ENCODE peak calls at places on chromosomes 4 and X, in nine cellular contexts. V is WTC11; A is foreskin fibroblast; N is stimulated activated CD4-positive, alpha-beta T cell treated with anti-CD3 and anti-CD28 coated beads, Interleukin-15, amount 100 ng/mL, for 1 hour; M is activated CD8-positive, alpha-beta memory T cell treated with anti-CD3 and anti-CD28 coated beads, Interleukin-2, amount 50 U/mL, for 4 hours; X is DND-41; Q is activated T-cell treated with anti-CD3 and anti-CD28 coated beads for 48 hours; B is SK-MEL-5; R is T47D. U is an unnamed sample.

GRCh38 chr4:54781771-54782170 is 124.0 kb downstream of the KIT start:
- DNase-seq in V (no peak), A (peak), N (no peak), M (no peak), X (no peak), Q (no peak), B (peak), R (peak), U (no peak)

GRCh38 chr4:181147421-181147951 is 1095.7 kb upstream of the TENM3 start:
- DNase-seq in V (no peak), A (no peak), N (no peak), M (no peak), X (no peak), Q (no peak), B (no peak), R (no peak), U (no peak)

GRCh38 chrX:37441377-37441776 is 92.2 kb downstream of the PRRG1 start:
- DNase-seq in V (no peak), A (no peak), N (no peak), M (no peak), X (no peak), Q (no peak), B (no peak), R (no peak), U (no peak)

GRCh38 chr4:8328866-8329559 is 59.5 kb downstream of the HTRA3 start:
- DNase-seq in V (no peak), A (no peak), N (no peak), M (peak), X (no peak), Q (no peak), B (no peak), R (no peak), U (no peak)

GRCh38 chrX:18758166-18758932 is 50.9 kb downstream of the PPEF1 start:
- DNase-seq in V (no peak), A (no peak), N (no peak), M (no peak), X (no peak), Q (no peak), B (no peak), R (no peak), U (no peak)

GRCh38 chrX:104195489-104196084 is 29.3 kb downstream of the FAM199X start:
- DNase-seq in V (no peak), A (peak), N (no peak), M (no peak), X (peak), Q (no peak), B (peak), R (peak), U (no peak)

GRCh38 chr4:121789960-121790829 is 10.9 kb upstream of the EXOSC9 start:
- DNase-seq in V (no peak), A (peak), N (no peak), M (no peak), X (no peak), Q (no peak), B (no peak), R (no peak), U (no peak)

GRCh38 chrX:20042221-20042620 is 51.4 kb upstream of the BCLAF3 start:
- DNase-seq in V (no peak), A (peak), N (no peak), M (no peak), X (no peak), Q (no peak), B (no peak), R (no peak), U (no peak)

GRCh38 chr4:9825049-9825448 is 43.6 kb downstream of the DRD5 start:
- DNase-seq in V (no peak), A (no peak), N (no peak), M (no peak), X (peak), Q (peak), B (no peak), R (no peak), U (no peak)

U was measured in SHP77.